ENCODE peak calls at places on chromosomes 16 and 17, in nine cellular contexts. V is progenitor cell of endocrine pancreas; X is stimulated activated CD8-positive, alpha-beta memory T cell treated with anti-CD3 and anti-CD28 coated beads, Interleukin-12 subunit alpha, Interleukin-12 subunit beta, amount 100 ng/mL, for 4 hours; W is stimulated activated CD4-positive, alpha-beta T cell treated with anti-CD3 and anti-CD28 coated beads, Interleukin-4, amount 100 ng/mL, for 24 hours; G is type B pancreatic cell; O is NCI-H2081; J is NCI-H1092; C is transverse colon; F is HS-27A. P is an unnamed sample.

GRCh38 chr16:62625291-62625690 is 589.1 kb upstream of the CDH8 start:
- DNase-seq in C (no peak), O (no peak), J (no peak), X (no peak), W (no peak), G (no peak), V (no peak), F (no peak), P (no peak)

GRCh38 chr16:23801387-23801786 is 34.4 kb upstream of the PRKCB start:
- DNase-seq in C (peak), V (peak), J (peak), X (peak), F (no peak), O (peak), W (peak), G (peak), P (no peak)

GRCh38 chr16:49513040-49513439 is 139.4 kb downstream of the C16orf78 start:
- DNase-seq in G (no peak), J (peak), F (no peak), X (no peak), W (no peak), C (no peak), V (no peak), O (no peak), P (no peak)

GRCh38 chr16:2751577-2752034 is 832 bp upstream of the SRRM2 start:
- DNase-seq in F (no peak), J (no peak), W (no peak), C (peak), G (no peak), X (no peak), V (no peak), O (peak), P (peak)

GRCh38 chr17:30256756-30257506 is 21.4 kb upstream of the SLC6A4 start:
- DNase-seq in C (no peak), X (no peak), G (no peak), O (peak), W (no peak), V (no peak), F (no peak), J (no peak), P (no peak)

GRCh38 chr16:69307091-69307490 is 4.1 kb upstream of the VPS4A start:
- DNase-seq in J (no peak), F (no peak), V (no peak), X (no peak), W (no peak), O (no peak), C (no peak), G (no peak), P (no peak)

GRCh38 chr17:48054238-48055185 is 6.4 kb downstream of the NFE2L1 start:
- DNase-seq in X (no peak), J (peak), F (no peak), C (peak), G (peak), V (peak), W (no peak), O (peak), P (peak)

GRCh38 chr17:57943140-57943539 is 12.1 kb downstream of the CUEDC1 start:
- DNase-seq in X (no peak), G (no peak), W (no peak), F (no peak), J (no peak), C (no peak), V (no peak), O (no peak), P (no peak)

GRCh38 chr16:82041542-82041941 is 6.5 kb downstream of the HSD17B2 start:
- DNase-seq in F (no peak), O (no peak), C (no peak), W (no peak), G (no peak), V (no peak), J (no peak), X (no peak), P (no peak)

GRCh38 chr17:10875984-10876555 is 38.2 kb upstream of the PIRT start:
- DNase-seq in X (no peak), V (peak), F (no peak), G (no peak), O (peak), C (peak), W (peak), J (peak), P (peak)

GRCh38 chr16:89581045-89581695 is 5.6 kb downstream of the CPNE7 start:
- DNase-seq in V (no peak), W (no peak), O (no peak), F (peak), C (no peak), X (no peak), G (no peak), J (no peak), P (no peak)

GRCh38 chr17:17106716-17107115 is 64.5 kb downstream of the MPRIP start:
- DNase-seq in V (no peak), O (no peak), F (no peak), W (no peak), C (no peak), J (no peak), G (no peak), X (no peak), P (no peak)

GRCh38 chr16:83959621-83960434 is 6.8 kb downstream of the OSGIN1 start:
- DNase-seq in J (no peak), V (no peak), W (no peak), F (no peak), G (no peak), C (no peak), X (no peak), O (no peak), P (no peak)

GRCh38 chr17:7354262-7354781 is 634 bp upstream of the TMEM95 start:
- DNase-seq in J (no peak), F (no peak), O (no peak), G (no peak), X (no peak), V (no peak), C (peak), W (peak), P (no peak)

GRCh38 chr17:83133302-83134121 is 54.1 kb downstream of the METRNL start:
- DNase-seq in O (no peak), G (no peak), V (no peak), X (no peak), J (no peak), C (peak), F (no peak), W (no peak), P (no peak)

GRCh38 chr17:17125136-17126084 is 80.7 kb downstream of the PLD6 start:
- DNase-seq in J (no peak), V (no peak), O (peak), X (no peak), C (no peak), F (no peak), G (no peak), W (no peak), P (no peak)

GRCh38 chr17:73838815-73839214 is 194.6 kb upstream of the SDK2 start:
- DNase-seq in J (peak), O (peak), X (no peak), G (no peak), V (no peak), W (no peak), C (no peak), F (no peak), P (no peak)

GRCh38 chr16:2273931-2274330 is 6.0 kb upstream of the RNPS1 start:
- DNase-seq in X (no peak), V (no peak), W (no peak), O (no peak), C (no peak), F (no peak), G (no peak), J (no peak), P (no peak)

GRCh38 chr16:89193021-89193575 is 7.2 kb downstream of the SLC22A31 start:
- DNase-seq in X (no peak), W (peak), V (peak), F (no peak), O (no peak), G (no peak), J (no peak), C (peak), P (no peak)

GRCh38 chr16:87210949-87211348 is 106.2 kb downstream of the C16orf95 start:
- DNase-seq in X (no peak), J (no peak), O (no peak), F (no peak), W (no peak), V (no peak), G (no peak), C (no peak), P (no peak)

GRCh38 chr17:5825717-5826330 is 241.5 kb upstream of the NLRP1 start:
- DNase-seq in O (no peak), X (no peak), W (no peak), J (no peak), G (no peak), C (no peak), V (no peak), F (no peak), P (no peak)

GRCh38 chr17:79645777-79646088 is 34.9 kb upstream of the RBFOX3 start:
- DNase-seq in O (no peak), C (no peak), X (no peak), G (no peak), W (no peak), V (peak), F (no peak), J (no peak), P (no peak)

GRCh38 chr16:10531582-10531981 is 48.8 kb downstream of the EMP2 start:
- DNase-seq in J (no peak), F (no peak), V (no peak), O (no peak), C (no peak), W (no peak), X (no peak), G (no peak), P (no peak)